ENCODE peak calls at places on chromosomes 16 and 17, in nine cellular contexts. M is lower leg skin; V is naive thymus-derived CD4-positive, alpha-beta T cell; X is A172; T is stimulated activated CD8-positive, alpha-beta memory T cell treated with anti-CD3 and anti-CD28 coated beads, Interleukin-7, amount 100 ng/mL, for 24 hours; Y is foreskin fibroblast; B is SW480; A is cardiac septum; K is CD4-positive, CD25-positive, alpha-beta regulatory T cell. G is an unnamed sample.

GRCh38 chr17:1912146-1912545 is 82.3 kb downstream of the RPA1 start:
- DNase-seq in T (no peak), A (no peak), M (no peak), K (no peak), V (no peak), B (no peak), X (no peak), Y (no peak), G (no peak)

GRCh38 chr16:14338236-14338635 is 267.1 kb downstream of the MRTFB start:
- DNase-seq in M (no peak), A (no peak), K (no peak), T (no peak), V (no peak), Y (no peak), X (no peak), B (no peak), G (no peak)

GRCh38 chr16:11677451-11677951 is 9.2 kb downstream of the SNN start:
- DNase-seq in B (no peak), X (peak; percentile 59), K (no peak), A (no peak), T (no peak), M (no peak), Y (peak; percentile 84), V (no peak), G (no peak)

GRCh38 chr17:79033741-79034501 is 10.0 kb downstream of the C1QTNF1 start:
- DNase-seq in X (peak; percentile 60), Y (peak; percentile 54), A (no peak), M (no peak), B (no peak), K (no peak), V (no peak), T (no peak), G (no peak)

GRCh38 chr16:11602321-11602720 is 15.6 kb upstream of the LITAF start:
- DNase-seq in A (no peak), B (no peak), X (no peak), K (no peak), T (no peak), V (no peak), M (no peak), Y (no peak), G (no peak)

GRCh38 chr16:53614346-53614745 is 89.3 kb downstream of the RPGRIP1L start:
- DNase-seq in V (no peak), T (no peak), M (no peak), K (no peak), B (no peak), Y (no peak), X (no peak), A (no peak), G (no peak)

GRCh38 chr16:87791295-87792204 is 25.8 kb upstream of the KLHDC4 start:
- DNase-seq in M (no peak), X (no peak), V (no peak), B (no peak), A (no peak), Y (no peak), T (no peak), K (no peak), G (no peak)

GRCh38 chr17:31318298-31319190 is 2.9 kb downstream of the EVI2A start:
- DNase-seq in A (no peak), X (peak; percentile 82), T (no peak), K (peak; percentile 55), Y (peak; percentile 54), V (peak; percentile 38), M (peak; percentile 62), B (no peak), G (peak; percentile 69)